ENCODE peak calls at places on chromosomes 12 and 14, in seven cellular contexts. U is H54, K is A549, E is stomach, F is esophagus squamous epithelium, B is IMR-90, J is body of pancreas. W is an unnamed sample.

GRCh38 chr14:88612981-88613380 is 50.1 kb downstream of the ZC3H14 start:
- DNase-seq in U (no peak), K (no peak), E (no peak), F (no peak), B (peak), J (no peak), W (no peak)

GRCh38 chr12:9741726-9742125 is 8.8 kb upstream of the CLECL1 start:
- DNase-seq in U (no peak), K (no peak), E (peak), F (no peak), B (no peak), J (peak), W (no peak)

GRCh38 chr12:48316491-48316890 is 34.2 kb downstream of the ZNF641 start:
- DNase-seq in U (no peak), K (no peak), E (no peak), F (no peak), B (no peak), J (no peak), W (no peak)

GRCh38 chr14:30450620-30451019 is 108.3 kb upstream of the G2E3 start:
- DNase-seq in U (no peak), K (no peak), E (no peak), F (no peak), B (peak), J (no peak), W (no peak)

GRCh38 chr14:29465095-29465494 is 462.6 kb downstream of the PRKD1 start:
- DNase-seq in U (no peak), K (no peak), E (no peak), F (no peak), B (peak), J (no peak), W (no peak)

GRCh38 chr12:39145175-39145999 is 240.0 kb upstream of the CPNE8 start:
- DNase-seq in U (no peak), K (peak), E (peak), F (no peak), B (no peak), J (peak), W (peak)

GRCh38 chr12:2794736-2795289 is at the start of gene FKBP4:
- DNase-seq in U (peak), K (peak), E (peak), F (peak), B (peak), J (peak), W (peak)

GRCh38 chr12:75724913-75725312 is 213.5 kb upstream of the KRR1 start:
- DNase-seq in U (no peak), K (peak), E (no peak), F (no peak), B (peak), J (peak), W (peak)

GRCh38 chr14:55336691-55337090 is 65.5 kb downstream of the FBXO34 start:
- DNase-seq in U (no peak), K (no peak), E (no peak), F (no peak), B (no peak), J (no peak), W (no peak)

GRCh38 chr12:104064842-104065441 is 611 bp downstream of the HCFC2 start:
- DNase-seq in U (no peak), K (peak), E (no peak), F (no peak), B (no peak), J (peak), W (peak)

GRCh38 chr12:96249196-96250118 is 55.3 kb downstream of the ELK3 start:
- DNase-seq in U (no peak), K (no peak), E (no peak), F (no peak), B (peak), J (no peak), W (no peak)

GRCh38 chr12:79657136-79657535 is 33.6 kb downstream of the PAWR start:
- DNase-seq in U (no peak), K (no peak), E (no peak), F (no peak), B (no peak), J (no peak), W (no peak)

GRCh38 chr12:99024191-99024590 is 379.1 kb downstream of the APAF1 start:
- DNase-seq in U (no peak), K (peak), E (no peak), F (no peak), B (no peak), J (no peak), W (no peak)

GRCh38 chr12:95593266-95593871 is 42.1 kb upstream of the USP44 start:
- DNase-seq in U (no peak), K (peak), E (no peak), F (no peak), B (no peak), J (peak), W (no peak)

GRCh38 chr14:92960706-92961566 is 38.0 kb downstream of the CHGA start:
- DNase-seq in U (peak), K (peak), E (no peak), F (no peak), B (peak), J (no peak), W (no peak)

GRCh38 chr14:104146651-104147345 is 8.4 kb downstream of the KIF26A start:
- DNase-seq in U (no peak), K (no peak), E (no peak), F (no peak), B (no peak), J (no peak), W (no peak)

GRCh38 chr14:89221109-89221508 is 195.9 kb downstream of the FOXN3 start:
- DNase-seq in U (no peak), K (peak), E (no peak), F (no peak), B (peak), J (no peak), W (no peak)

GRCh38 chr12:43676183-43676813 is 82.3 kb downstream of the PUS7L start:
- DNase-seq in U (no peak), K (peak), E (no peak), F (no peak), B (peak), J (peak), W (peak)

GRCh38 chr12:56476972-56477432 is 8.6 kb downstream of the SPRYD4 start:
- DNase-seq in U (no peak), K (no peak), E (no peak), F (no peak), B (no peak), J (peak), W (no peak)

GRCh38 chr14:69069020-69069421 is 83.9 kb downstream of the DCAF5 start:
- DNase-seq in U (no peak), K (peak), E (no peak), F (no peak), B (peak), J (no peak), W (no peak)

GRCh38 chr14:91303091-91303923 is 58.8 kb upstream of the GPR68 start:
- DNase-seq in U (peak), K (peak), E (no peak), F (no peak), B (no peak), J (no peak), W (peak)

GRCh38 chr14:99748529-99748928 is 44.7 kb upstream of the EML1 start:
- DNase-seq in U (no peak), K (no peak), E (no peak), F (no peak), B (no peak), J (no peak), W (no peak)

GRCh38 chr14:104796682-104797081 is 1.1 kb upstream of the AKT1 start:
- DNase-seq in U (no peak), K (no peak), E (no peak), F (no peak), B (no peak), J (no peak), W (no peak)

GRCh38 chr12:132711169-132711843 is 664 bp downstream of the PGAM5 start:
- DNase-seq in U (no peak), K (no peak), E (peak), F (no peak), B (peak), J (no peak), W (no peak)

GRCh38 chr12:56128669-56129209 is 672 bp downstream of the ESYT1 start:
- DNase-seq in U (no peak), K (no peak), E (no peak), F (no peak), B (no peak), J (no peak), W (peak)

GRCh38 chr12:53623986-53624385 is 2.2 kb downstream of the ATF7 start:
- DNase-seq in U (no peak), K (no peak), E (no peak), F (no peak), B (peak), J (peak), W (peak)

GRCh38 chr14:56351861-56352260 is 227.7 kb upstream of the TMEM260 start:
- DNase-seq in U (no peak), K (peak), E (no peak), F (no peak), B (peak), J (no peak), W (no peak)

GRCh38 chr14:56349942-56350341 is 229.7 kb upstream of the TMEM260 start:
- DNase-seq in U (no peak), K (no peak), E (no peak), F (no peak), B (no peak), J (no peak), W (no peak)
- TF ChIP-seq POLR2A in U (no peak), K (no peak), E (no peak), F (no peak), B (no peak), J (no peak), W (no peak)

DNA sequence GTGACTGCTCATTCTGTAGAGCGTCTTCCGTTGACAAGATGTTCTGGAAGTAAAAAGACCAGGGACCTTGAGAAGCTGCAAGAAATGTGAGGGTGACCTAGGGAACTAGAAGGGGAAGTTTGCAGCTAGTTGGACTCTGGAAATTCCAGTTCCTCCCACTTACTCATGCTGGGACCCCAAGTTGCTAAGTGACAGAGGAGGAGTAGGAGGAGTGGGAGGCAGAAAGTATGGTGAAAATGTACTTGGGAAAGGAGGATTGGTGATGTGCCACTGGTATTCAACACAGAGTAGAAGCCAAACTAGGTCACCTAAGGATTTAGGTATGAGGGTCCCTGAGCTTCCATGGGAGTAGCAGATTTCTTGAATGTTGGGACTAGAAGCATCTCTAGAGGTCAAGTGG is 132.4 kb downstream of the KCNA5 start:
- DNase-seq in U (no peak), K (no peak), E (no peak), F (no peak), B (no peak), J (no peak), W (no peak)
- TF ChIP-seq POLR2A in U (no peak), K (no peak), E (no peak), F (no peak), B (no peak), J (no peak), W (no peak)

DNA sequence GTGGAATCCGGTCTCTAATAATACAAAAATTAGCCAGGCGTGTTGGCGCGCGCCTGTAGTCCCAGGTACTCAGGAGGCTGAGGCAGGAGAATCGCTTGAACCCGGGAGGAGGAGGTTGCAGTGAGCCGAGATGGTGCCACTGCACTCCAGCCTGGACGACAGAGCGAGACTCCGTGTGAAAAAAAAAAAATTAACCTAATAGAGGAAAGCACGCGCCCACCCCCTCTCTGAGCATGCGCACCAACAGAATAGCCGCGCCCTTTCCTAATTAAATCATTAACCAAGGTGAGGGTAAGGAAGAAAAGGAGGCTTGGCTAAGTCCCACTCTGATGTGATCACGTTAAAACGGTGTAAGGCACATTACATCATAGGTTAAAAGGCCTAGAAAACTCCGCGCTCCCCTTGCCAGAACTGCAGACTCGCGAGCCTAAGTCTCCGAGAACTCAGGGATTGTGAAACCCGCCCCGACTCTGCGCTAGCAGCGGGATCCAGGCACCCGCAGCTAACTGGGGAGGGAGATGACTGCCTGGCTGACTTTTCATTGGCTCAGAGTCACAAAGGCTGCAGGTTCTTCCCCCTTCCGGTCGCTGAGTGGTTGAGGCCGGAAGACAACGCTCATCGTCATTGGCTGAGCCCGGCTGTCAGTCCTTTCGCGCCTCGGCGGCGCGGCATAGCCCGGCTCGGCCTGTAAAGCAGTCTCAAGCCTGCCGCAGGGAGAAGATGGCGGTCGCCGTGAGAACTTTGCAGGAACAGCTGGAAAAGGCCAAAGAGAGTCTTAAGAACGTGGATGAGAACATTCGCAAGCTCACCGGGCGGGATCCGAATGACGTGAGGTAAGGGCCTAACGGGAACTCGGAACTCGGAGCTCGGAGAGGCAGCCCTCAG is at the start of gene PNN:
- DNase-seq in U (peak), K (peak), E (peak), F (peak), B (peak), J (peak), W (peak)
- TF ChIP-seq POLR2A in U (peak), K (peak), E (peak), F (peak), B (peak), J (peak), W (peak)

GRCh38 chr14:65410640-65411039 is 1.9 kb upstream of the FUT8 start:
- DNase-seq in U (no peak), K (no peak), E (no peak), F (no peak), B (no peak), J (no peak), W (no peak)

GRCh38 chr14:65412881-65413738 is 580 bp downstream of the FUT8 start:
- DNase-seq in U (no peak), K (peak), E (peak), F (no peak), B (peak), J (no peak), W (peak)

GRCh38 chr14:65412189-65412846 is at the start of gene FUT8:
- DNase-seq in U (peak), K (peak), E (peak), F (peak), B (peak), J (peak), W (peak)

GRCh38 chr14:65413739-65414045 is 1.2 kb downstream of the FUT8 start:
- DNase-seq in U (no peak), K (no peak), E (no peak), F (no peak), B (no peak), J (peak), W (no peak)

GRCh38 chr14:65411656-65412188 is 808 bp upstream of the FUT8 start:
- DNase-seq in U (peak), K (peak), E (peak), F (peak), B (peak), J (peak), W (peak)
- TF ChIP-seq POLR2A in U (peak), K (peak), E (peak), F (no peak), B (no peak), J (peak), W (no peak)

GRCh38 chr12:108115746-108116125 is 13.4 kb upstream of the WSCD2 start:
- DNase-seq in U (no peak), K (no peak), E (no peak), F (no peak), B (no peak), J (no peak), W (no peak)

GRCh38 chr12:108119126-108119973 is 9.7 kb upstream of the WSCD2 start:
- DNase-seq in U (no peak), K (no peak), E (peak), F (no peak), B (no peak), J (no peak), W (no peak)

GRCh38 chr12:108117902-108118301 is 11.2 kb upstream of the WSCD2 start:
- DNase-seq in U (no peak), K (no peak), E (no peak), F (no peak), B (no peak), J (no peak), W (no peak)

GRCh38 chr12:108116254-108116653 is 12.8 kb upstream of the WSCD2 start:
- DNase-seq in U (no peak), K (no peak), E (no peak), F (no peak), B (no peak), J (no peak), W (no peak)

DNA sequence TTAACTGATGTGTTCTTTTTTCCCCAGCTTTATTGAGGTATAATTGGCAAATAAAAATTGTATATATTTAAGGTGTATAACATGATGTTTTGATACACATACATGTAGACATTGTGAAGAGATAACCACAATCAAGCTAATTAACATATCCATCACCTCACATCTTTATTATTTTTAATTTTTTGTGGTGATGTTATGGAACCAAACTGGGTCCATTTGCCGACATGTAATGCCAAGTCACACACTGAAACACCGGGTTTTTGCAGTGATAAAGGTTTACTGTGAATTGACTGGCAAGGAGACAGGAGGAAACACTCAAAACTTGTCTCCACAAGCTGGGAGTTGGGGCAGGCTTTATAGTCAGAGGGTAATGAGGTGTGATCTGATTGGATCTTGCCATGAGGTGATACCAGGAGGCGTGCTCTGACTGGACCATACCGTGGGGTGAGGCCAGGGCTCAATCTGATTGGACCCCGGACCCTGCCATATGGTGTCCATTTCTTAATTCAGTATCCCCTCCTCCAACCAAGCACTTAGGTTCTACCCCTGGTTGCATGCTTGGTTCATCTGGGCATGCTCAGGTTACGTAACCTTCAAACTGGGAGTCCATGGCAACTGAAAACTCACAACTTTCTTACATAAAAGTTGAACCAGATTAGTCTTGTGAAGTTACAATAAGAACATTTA is 11.8 kb upstream of the WSCD2 start:
- DNase-seq in U (no peak), K (peak), E (no peak), F (no peak), B (no peak), J (no peak), W (no peak)
- TF ChIP-seq POLR2A in U (no peak), K (no peak), E (no peak), F (no peak), B (no peak), J (no peak), W (no peak)

GRCh38 chr12:50400104-50400637 is 514 bp upstream of the LARP4 start:
- DNase-seq in U (no peak), K (no peak), E (no peak), F (no peak), B (no peak), J (no peak), W (no peak)

GRCh38 chr12:50401383-50402155 is 884 bp downstream of the LARP4 start:
- DNase-seq in U (no peak), K (peak), E (no peak), F (no peak), B (peak), J (peak), W (peak)

GRCh38 chr12:50402270-50403000 is 1.8 kb downstream of the LARP4 start:
- DNase-seq in U (no peak), K (no peak), E (no peak), F (no peak), B (no peak), J (no peak), W (no peak)

GRCh38 chr12:50398931-50399330 is 1.8 kb upstream of the LARP4 start:
- DNase-seq in U (no peak), K (no peak), E (no peak), F (no peak), B (no peak), J (no peak), W (no peak)

DNA sequence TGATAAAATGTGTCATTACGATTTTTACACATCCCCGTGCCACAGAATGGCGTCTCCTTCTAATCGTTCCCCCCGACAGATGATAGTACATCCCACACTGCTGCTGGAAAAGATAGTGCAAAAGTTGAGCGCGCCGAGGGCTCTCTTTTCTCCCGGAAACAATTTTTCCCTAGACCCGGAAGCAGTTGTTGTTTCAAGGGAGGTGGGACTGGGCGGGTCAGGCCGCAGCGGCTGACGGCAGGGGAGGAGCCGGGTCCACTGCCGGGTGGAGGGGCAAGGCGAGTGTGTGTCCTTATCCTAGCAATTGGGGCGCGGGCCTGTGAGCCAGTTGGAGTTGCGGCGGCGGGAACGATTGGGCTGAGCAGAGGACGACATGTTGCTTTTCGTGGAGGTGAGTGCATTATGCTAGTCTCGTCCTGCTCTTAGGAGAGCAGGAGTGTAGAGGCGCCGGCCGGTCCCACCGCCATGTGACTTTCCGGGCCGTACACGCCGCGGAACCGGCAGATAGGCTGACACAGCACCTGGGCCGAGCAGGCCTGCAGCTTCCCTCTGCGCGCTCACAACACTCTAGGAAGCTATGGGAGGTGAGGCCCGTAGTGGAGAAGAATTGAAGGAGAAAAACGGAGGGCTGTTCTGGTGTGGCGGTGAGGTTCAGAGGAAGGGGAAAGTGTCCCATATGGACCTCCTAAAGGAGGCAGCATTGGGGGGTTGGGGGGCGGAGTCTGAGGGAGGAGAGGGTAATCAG is at the start of gene LARP4:
- DNase-seq in U (peak), K (peak), E (peak), F (peak), B (peak), J (peak), W (peak)
- TF ChIP-seq POLR2A in U (peak), K (peak), E (peak), F (peak), B (peak), J (peak), W (peak)